ENCODE peak calls at places on chromosomes 13 and 19, in four cellular contexts. T is HepG2, A is GM12878, O is K562. Y is an unnamed sample.
A peak's percentile ranks its signal among the peaks of the same experiment; 100 is the strongest.

GRCh38 chr19:18053571-18054219 is 33.0 kb downstream of the IL12RB1 start:
- DNase-seq in T (no peak), A (no peak), O (no peak), Y (no peak)

GRCh38 chr13:50131998-50132936 is 117.0 kb downstream of the KCNRG start:
- DNase-seq in T (no peak), A (no peak), O (no peak), Y (no peak)

GRCh38 chr13:40664100-40665060 is 2.1 kb downstream of the FOXO1 start:
- DNase-seq in T (peak; percentile 43), A (no peak), O (peak; percentile 54), Y (peak; percentile 20)

GRCh38 chr19:32345261-32346207 is at the start of gene ZNF507:
- DNase-seq in T (peak; percentile 59), A (no peak), O (peak; percentile 89), Y (peak; percentile 92)

GRCh38 chr19:2720777-2721569 is at the start of gene DIRAS1:
- DNase-seq in T (no peak), A (no peak), O (no peak), Y (no peak)

GRCh38 chr13:41897126-41897525 is 63.8 kb downstream of the VWA8 start:
- DNase-seq in T (no peak), A (no peak), O (no peak), Y (no peak)

GRCh38 chr13:97254809-97255208 is 32.7 kb downstream of the MBNL2 start:
- DNase-seq in T (no peak), A (no peak), O (no peak), Y (no peak)

GRCh38 chr13:43905435-43906031 is 25.8 kb downstream of the LACC1 start:
- DNase-seq in T (peak; percentile 55), A (no peak), O (peak; percentile 52), Y (peak; percentile 59)

GRCh38 chr13:45367358-45367757 is 26.4 kb upstream of the TPT1 start:
- DNase-seq in T (peak; percentile 69), A (peak; percentile 67), O (peak; percentile 80), Y (peak; percentile 63)

GRCh38 chr13:49066856-49067255 is 91.1 kb downstream of the FNDC3A start:
- DNase-seq in T (no peak), A (no peak), O (no peak), Y (no peak)

GRCh38 chr13:20672772-20673171 is 30.7 kb upstream of the IL17D start:
- DNase-seq in T (no peak), A (no peak), O (no peak), Y (no peak)
- TF ChIP-seq ESRRA in T (no peak), A (no peak), O (no peak), Y (no peak)

GRCh38 chr19:45558399-45558878 is 26.2 kb downstream of the OPA3 start:
- DNase-seq in T (peak; percentile 73), A (no peak), O (peak; percentile 84), Y (peak; percentile 83)
- TF ChIP-seq USF2 in T (no peak), A (no peak), O (no peak), Y (no peak)

GRCh38 chr19:14719162-14719561 is 29.3 kb downstream of the ZNF333 start:
- DNase-seq in T (no peak), A (no peak), O (no peak), Y (no peak)

GRCh38 chr19:14722127-14722526 is 32.3 kb downstream of the ZNF333 start:
- DNase-seq in T (no peak), A (no peak), O (no peak), Y (no peak)

GRCh38 chr19:14715841-14716240 is 26.0 kb downstream of the ZNF333 start:
- DNase-seq in T (no peak), A (no peak), O (no peak), Y (no peak)

GRCh38 chr19:14718522-14719113 is 28.8 kb downstream of the ZNF333 start:
- DNase-seq in T (no peak), A (no peak), O (no peak), Y (no peak)
- H3K9me3 ChIP-seq in T (peaks cover 48% of the 10 kb centered on the region), A (peaks cover 25% of the 10 kb centered on the region), O (peaks cover 23% of the 10 kb centered on the region), Y (peaks cover 61% of the 10 kb centered on the region)

DNA sequence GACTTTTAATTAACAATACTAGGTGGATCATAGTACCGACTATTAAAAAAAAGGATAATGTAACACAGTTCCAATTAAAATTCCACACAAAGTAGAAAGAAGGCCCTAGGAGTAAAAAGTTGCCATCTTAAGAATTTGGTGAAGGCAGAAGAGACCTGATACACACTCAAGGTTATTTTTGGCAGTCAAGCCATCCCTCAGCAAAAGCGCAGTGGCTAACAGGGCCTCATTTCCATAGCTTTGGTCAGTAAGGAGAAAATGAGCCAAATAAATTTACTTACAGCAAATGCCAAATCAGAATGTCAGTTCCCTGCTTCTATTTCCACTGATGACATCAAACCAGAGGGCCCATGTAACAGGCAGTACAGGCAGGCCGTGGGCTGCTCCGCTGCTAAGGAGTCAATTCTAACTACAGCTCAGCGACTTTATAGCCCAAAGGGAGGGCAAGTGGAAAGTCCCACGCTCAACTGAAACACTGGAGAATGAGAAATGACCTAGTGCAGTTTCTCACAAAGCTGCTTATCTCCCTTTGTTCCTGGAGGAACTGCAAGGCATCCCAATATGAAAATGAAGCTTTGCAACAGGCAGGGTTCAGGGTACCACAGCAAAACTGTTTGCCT is 6.3 kb downstream of the ARGLU1 start:
- DNase-seq in T (no peak), A (peak; percentile 55), O (peak; percentile 20), Y (no peak)
- TF ChIP-seq ESRRA in T (no peak), A (no peak), O (no peak), Y (no peak)

DNA sequence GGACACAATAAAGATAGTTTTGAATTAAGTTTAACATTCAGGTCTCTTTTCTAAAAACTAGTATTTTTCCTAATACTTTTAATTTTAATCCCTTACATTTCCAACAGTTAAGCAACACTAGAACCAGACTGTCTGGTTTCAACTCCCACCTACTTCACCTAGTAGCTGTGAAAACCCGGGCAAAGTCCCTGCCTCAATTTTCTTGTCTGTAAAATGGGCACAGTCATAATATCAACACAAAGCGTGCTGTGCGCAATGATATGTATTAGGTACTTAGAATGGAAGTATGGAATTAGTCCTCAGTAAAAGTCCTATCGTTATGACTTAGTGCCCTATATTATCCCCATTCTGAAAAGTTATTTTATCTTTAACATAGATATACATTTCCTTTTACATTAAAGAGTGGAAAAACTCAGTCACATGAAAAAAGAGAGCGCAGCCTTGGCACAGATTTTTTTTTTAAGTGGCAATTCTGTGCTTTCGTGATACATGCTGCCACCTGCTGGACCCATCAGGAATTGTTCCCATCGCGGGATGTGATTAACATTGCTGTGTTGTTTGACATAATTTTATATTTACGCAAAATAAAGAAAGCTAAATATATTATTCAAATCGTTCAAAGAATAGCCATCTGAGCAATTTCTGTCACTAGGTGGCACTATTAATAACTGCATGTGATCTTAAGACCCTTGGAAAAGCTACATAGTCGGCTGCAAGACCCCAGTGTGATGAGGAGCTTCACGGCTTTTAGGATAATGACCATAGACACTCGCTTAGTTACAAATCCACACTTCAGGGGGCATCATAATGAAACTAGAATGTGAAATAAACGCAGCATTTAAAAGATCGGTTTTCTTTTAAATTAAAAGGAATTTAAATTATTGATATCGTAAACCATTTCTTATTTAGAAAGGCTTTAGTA is 59.9 kb downstream of the LIG4 start:
- DNase-seq in T (peak; percentile 40), A (no peak), O (peak; percentile 32), Y (no peak)
- TF ChIP-seq USF2 in T (no peak), A (no peak), O (no peak), Y (no peak)

GRCh38 chr13:53001871-53002270 is 26.7 kb upstream of the OLFM4 start:
- DNase-seq in T (no peak), A (no peak), O (no peak), Y (no peak)
- H3K9me3 ChIP-seq in T (no peaks in the 10 kb centered on the region), A (no peaks in the 10 kb centered on the region), O (no peaks in the 10 kb centered on the region), Y (no peaks in the 10 kb centered on the region)

GRCh38 chr13:95261956-95262355 is 39.3 kb downstream of the ABCC4 start:
- DNase-seq in T (no peak), A (no peak), O (no peak), Y (no peak)

GRCh38 chr13:95262837-95263381 is 38.3 kb downstream of the ABCC4 start:
- DNase-seq in T (no peak), A (no peak), O (no peak), Y (no peak)

GRCh38 chr13:95269756-95270155 is 31.5 kb downstream of the ABCC4 start:
- DNase-seq in T (no peak), A (no peak), O (no peak), Y (no peak)

GRCh38 chr13:95264225-95264624 is 37.0 kb downstream of the ABCC4 start:
- DNase-seq in T (no peak), A (no peak), O (no peak), Y (no peak)

DNA sequence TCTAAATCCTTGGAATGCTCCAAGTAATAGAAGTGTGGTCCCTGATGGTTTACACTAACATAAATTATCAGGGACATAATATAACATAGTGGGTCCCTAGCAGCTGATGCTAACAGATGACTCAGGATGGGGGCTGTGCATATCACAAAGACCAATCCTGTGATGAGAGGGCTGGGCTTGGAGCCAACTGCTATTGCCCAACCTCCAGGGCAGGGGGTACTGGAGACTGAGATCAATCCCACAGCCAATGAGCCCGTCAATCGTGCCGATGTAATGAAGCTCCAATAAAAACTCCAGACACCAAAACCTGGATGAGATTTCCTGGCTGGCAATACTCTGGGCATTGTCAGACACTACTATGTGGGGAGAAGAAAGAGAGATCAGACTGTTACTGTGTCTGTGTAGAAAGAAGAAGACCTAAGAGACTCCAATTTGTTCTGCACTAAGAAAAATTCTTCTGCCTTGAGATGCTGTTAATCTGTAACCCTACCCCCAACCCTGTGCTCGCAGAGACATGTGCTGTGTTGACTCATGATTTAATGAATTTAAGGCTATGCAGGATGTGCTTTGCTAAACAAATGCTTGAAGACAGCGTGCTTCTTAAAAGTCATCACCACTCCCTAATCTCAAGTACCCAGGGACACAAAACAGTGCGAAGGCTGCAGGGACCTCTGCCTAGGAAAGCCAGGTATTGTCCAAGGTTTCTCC is 33.4 kb downstream of the ABCC4 start:
- DNase-seq in T (peak; percentile 45), A (no peak), O (peak; percentile 60), Y (peak; percentile 76)
- TF ChIP-seq ESRRA in T (no peak), A (no peak), O (no peak), Y (no peak)

GRCh38 chr13:110416131-110416584 is 109.1 kb downstream of the COL4A2 start:
- DNase-seq in T (no peak), A (no peak), O (no peak), Y (no peak)
- TF ChIP-seq USF2 in T (no peak), A (no peak), O (no peak), Y (no peak)

GRCh38 chr13:25213716-25214115 is 41.6 kb upstream of the AMER2 start:
- DNase-seq in T (no peak), A (no peak), O (no peak), Y (no peak)
- H3K9me3 ChIP-seq in T (no peaks in the 10 kb centered on the region), A (no peaks in the 10 kb centered on the region), O (no peaks in the 10 kb centered on the region), Y (no peaks in the 10 kb centered on the region)

DNA sequence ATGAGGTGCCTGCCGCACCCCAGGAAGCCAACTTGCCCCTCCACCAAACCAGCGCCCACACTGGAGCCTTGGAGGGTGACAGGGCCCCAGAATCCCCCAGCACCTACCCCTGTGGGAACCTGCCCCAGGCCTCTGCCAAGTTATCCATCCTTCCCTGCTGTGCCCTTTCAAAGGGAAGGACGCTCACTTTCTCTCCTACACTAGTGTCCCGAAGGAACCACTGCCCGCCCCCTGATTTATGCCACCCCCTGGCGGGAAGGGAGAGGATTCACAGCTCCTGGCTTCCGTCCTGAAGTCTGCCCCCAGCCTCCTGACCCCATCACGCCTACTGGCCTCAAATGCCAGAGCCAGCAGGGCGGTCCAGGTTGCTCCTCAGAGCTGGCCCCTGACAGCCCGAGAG is 1.4 kb downstream of the EVI5L start:
- DNase-seq in T (peak; percentile 70), A (no peak), O (peak; percentile 66), Y (peak; percentile 73)
- TF ChIP-seq ESRRA in T (no peak), A (no peak), O (no peak), Y (no peak)